ENCODE peak calls at places on chromosomes 12 and 14, in six cellular contexts. Z is GM23338, F is tibial artery, J is endodermal cell, U is upper lobe of right lung, E is psoas muscle. O is an unnamed sample. For H3K36me3, the result is how much of the 10 kb centered on the place peaks cover.

GRCh38 chr14:21069388-21070082 is 569 bp upstream of the ARHGEF40 start:
- DNase-seq in Z (peak), F (peak), J (peak), U (peak), E (peak), O (peak)

GRCh38 chr12:11839093-11839641 is 189.7 kb downstream of the ETV6 start:
- DNase-seq in Z (no peak), F (peak), J (no peak), U (no peak), E (peak), O (no peak)

GRCh38 chr12:4518106-4518728 is 20.5 kb upstream of the RAD51AP1 start:
- DNase-seq in Z (no peak), F (no peak), J (no peak), U (no peak), E (no peak), O (no peak)

GRCh38 chr14:69262516-69262915 is 2.6 kb downstream of the GALNT16 start:
- DNase-seq in Z (peak), F (no peak), J (no peak), U (no peak), E (no peak), O (no peak)

GRCh38 chr14:97024300-97024699 is 227.1 kb downstream of the VRK1 start:
- DNase-seq in Z (no peak), F (no peak), J (peak), U (no peak), E (no peak), O (no peak)

GRCh38 chr12:95215925-95216324 is 1.3 kb downstream of the FGD6 start:
- DNase-seq in Z (peak), F (no peak), J (no peak), U (no peak), E (no peak), O (no peak)

GRCh38 chr12:114096461-114096860 is 130.3 kb upstream of the RBM19 start:
- DNase-seq in Z (no peak), F (no peak), J (no peak), U (no peak), E (no peak), O (no peak)

GRCh38 chr14:33728010-33728498 is 222.8 kb downstream of the EGLN3 start:
- DNase-seq in Z (no peak), F (no peak), J (no peak), U (no peak), E (no peak), O (no peak)

GRCh38 chr12:43277630-43278267 is 274.3 kb downstream of the ADAMTS20 start:
- DNase-seq in Z (no peak), F (no peak), J (no peak), U (no peak), E (no peak), O (no peak)

GRCh38 chr12:58285551-58285950 is 344.2 kb downstream of the ATP23 start:
- DNase-seq in Z (peak), F (no peak), J (peak), U (no peak), E (no peak), O (peak)

GRCh38 chr12:69007166-69007857 is 74.3 kb upstream of the CPM start:
- DNase-seq in Z (peak), F (no peak), J (peak), U (no peak), E (no peak), O (no peak)

GRCh38 chr12:116442981-116443380 is 116.2 kb upstream of the MAP1LC3B2 start:
- DNase-seq in Z (no peak), F (no peak), J (no peak), U (no peak), E (no peak), O (no peak)

GRCh38 chr14:104149617-104150141 is 11.3 kb downstream of the KIF26A start:
- DNase-seq in Z (peak), F (no peak), J (peak), U (no peak), E (peak), O (peak)

GRCh38 chr12:104215638-104216297 is at the start of gene TXNRD1:
- DNase-seq in Z (peak), F (peak), J (peak), U (peak), E (peak), O (no peak)

GRCh38 chr14:98947911-98948595 is 323.9 kb downstream of the BCL11B start:
- DNase-seq in Z (no peak), F (no peak), J (peak), U (no peak), E (no peak), O (no peak)

GRCh38 chr14:30995674-30996073 is 29.8 kb upstream of the AP4S1 start:
- DNase-seq in Z (no peak), F (no peak), J (no peak), U (no peak), E (no peak), O (no peak)

GRCh38 chr12:40474630-40475029 is 217.6 kb upstream of the CNTN1 start:
- DNase-seq in Z (no peak), F (no peak), J (no peak), U (no peak), E (no peak), O (no peak)

GRCh38 chr12:32454866-32455265 is 55.5 kb downstream of the FGD4 start:
- DNase-seq in Z (peak), F (no peak), J (peak), U (no peak), E (no peak), O (no peak)

GRCh38 chr14:35140718-35141581 is 18.6 kb downstream of the PRORP start:
- DNase-seq in Z (peak), F (no peak), J (no peak), U (no peak), E (no peak), O (no peak)

GRCh38 chr14:67411375-67411774 is 590 bp downstream of the PLEK2 start:
- DNase-seq in Z (no peak), F (no peak), J (no peak), U (no peak), E (no peak), O (no peak)

GRCh38 chr12:12704593-12705230 is 8.7 kb upstream of the GPR19 start:
- DNase-seq in Z (peak), F (peak), J (peak), U (no peak), E (no peak), O (peak)

GRCh38 chr14:99961826-99962518 is 103.2 kb upstream of the EVL start:
- DNase-seq in Z (peak), F (no peak), J (peak), U (no peak), E (no peak), O (no peak)

GRCh38 chr14:68939893-68940613 is 39.0 kb downstream of the ACTN1 start:
- DNase-seq in Z (peak), F (peak), J (peak), U (no peak), E (peak), O (peak)

GRCh38 chr12:73947627-73948026 is 590.0 kb upstream of the ATXN7L3B start:
- DNase-seq in Z (no peak), F (no peak), J (no peak), U (no peak), E (no peak), O (no peak)

GRCh38 chr14:74843653-74844052 is 32.3 kb downstream of the PROX2 start:
- DNase-seq in Z (no peak), F (no peak), J (no peak), U (no peak), E (no peak), O (no peak)

GRCh38 chr12:77795699-77796098 is 35.0 kb upstream of the NAV3 start:
- DNase-seq in Z (no peak), F (no peak), J (no peak), U (no peak), E (no peak), O (no peak)

GRCh38 chr14:77498120-77498979 is at the start of gene ISM2:
- DNase-seq in Z (peak), F (no peak), J (peak), U (peak), E (no peak), O (peak)

GRCh38 chr12:120259418-120260202 is 5.9 kb downstream of the PXN start:
- DNase-seq in Z (no peak), F (peak), J (peak), U (no peak), E (peak), O (no peak)

GRCh38 chr12:111444314-111444705 is 38.6 kb downstream of the SH2B3 start:
- DNase-seq in Z (no peak), F (no peak), J (no peak), U (no peak), E (no peak), O (no peak)

GRCh38 chr14:31159682-31160296 is 47.8 kb downstream of the HECTD1 start:
- DNase-seq in Z (no peak), F (peak), J (no peak), U (no peak), E (no peak), O (no peak)

GRCh38 chr14:34161351-34162169 is 210.7 kb upstream of the EGLN3 start:
- DNase-seq in Z (no peak), F (no peak), J (no peak), U (no peak), E (no peak), O (no peak)

GRCh38 chr14:68784995-68785816 is 7.7 kb downstream of the ZFP36L1 start:
- DNase-seq in Z (no peak), F (no peak), J (peak), U (no peak), E (no peak), O (no peak)

GRCh38 chr12:109822951-109823411 is 10.2 kb downstream of the TRPV4 start:
- DNase-seq in Z (no peak), F (no peak), J (peak), U (no peak), E (peak), O (no peak)

GRCh38 chr12:7344831-7345230 is 41.0 kb downstream of the ACSM4 start:
- DNase-seq in Z (no peak), F (no peak), J (no peak), U (no peak), E (no peak), O (no peak)

DNA sequence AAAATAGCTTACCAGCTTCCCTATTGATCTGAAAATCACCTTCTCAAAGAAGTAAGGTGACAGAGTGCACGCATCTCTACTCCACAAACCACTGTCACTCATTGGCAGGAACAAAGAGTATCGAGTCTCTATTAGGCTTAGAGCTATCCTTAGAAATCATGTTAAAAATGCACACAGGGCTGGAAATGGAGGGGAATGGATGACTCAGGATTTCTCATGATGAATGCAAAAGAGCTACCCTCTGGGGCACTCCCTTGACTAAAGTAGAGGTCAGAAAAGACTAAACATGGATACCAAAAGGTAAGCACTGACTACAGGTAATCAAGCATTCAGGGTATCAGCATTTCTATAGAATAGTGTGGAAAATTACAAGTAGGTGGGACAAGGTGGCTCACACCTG is 96.1 kb upstream of the ANO4 start:
- DNase-seq in Z (no peak), F (no peak), J (no peak), U (no peak), E (no peak), O (no peak)
- H3K4me3 ChIP-seq in Z (no peak), F (no peak), J (no peak), U (no peak), E (no peak), O (no peak)

GRCh38 chr14:22112004-22112403 is 438.4 kb upstream of the OR4E1 start:
- DNase-seq in Z (peak), F (no peak), J (peak), U (no peak), E (no peak), O (peak)
- TF ChIP-seq CTCF in Z (peak), F (no peak), J (peak), U (peak), E (peak), O (peak)

GRCh38 chr14:88914956-88915355 is 90.5 kb downstream of the TTC8 start:
- DNase-seq in Z (no peak), F (no peak), J (no peak), U (no peak), E (no peak), O (no peak)
- H3K36me3 ChIP-seq in Z (under half), F (under half), J (under half), U (under half), E (under half), O (under half)

DNA sequence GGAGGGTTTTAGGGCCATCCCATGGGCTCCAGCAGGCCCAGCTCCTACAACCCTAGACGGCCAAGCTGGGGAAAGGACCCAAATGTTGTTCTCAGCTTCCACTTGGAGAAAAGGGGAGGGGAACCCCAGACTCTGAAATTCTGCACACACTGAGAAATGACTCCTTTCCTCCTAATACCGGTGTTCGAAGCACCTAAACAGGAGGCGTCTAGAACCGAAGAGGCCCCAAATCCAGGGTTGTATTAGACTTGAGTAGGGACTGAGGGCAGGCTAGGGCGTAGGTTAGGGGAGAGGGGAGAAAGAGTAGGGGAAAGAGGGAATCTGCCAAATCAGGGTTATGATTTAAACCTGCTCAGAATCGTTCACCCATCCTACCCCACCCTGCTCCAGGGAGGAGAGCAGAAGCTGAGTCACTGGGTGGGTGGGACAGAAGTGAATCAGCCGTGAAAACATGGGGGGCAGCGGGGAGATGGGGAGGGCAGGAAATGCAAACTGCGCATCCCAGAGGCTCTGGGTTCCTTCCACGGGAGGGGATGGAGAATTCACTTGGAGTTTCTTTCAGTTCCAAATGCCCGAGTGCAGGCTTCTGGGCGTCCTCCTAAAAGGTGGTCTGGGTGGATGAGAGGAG is 1.0 kb downstream of the IGFBP6 start:
- DNase-seq in Z (peak), F (peak), J (peak), U (no peak), E (peak), O (no peak)
- H3K4me3 ChIP-seq in Z (peak), F (peak), J (peak), U (peak), E (peak), O (peak)

DNA sequence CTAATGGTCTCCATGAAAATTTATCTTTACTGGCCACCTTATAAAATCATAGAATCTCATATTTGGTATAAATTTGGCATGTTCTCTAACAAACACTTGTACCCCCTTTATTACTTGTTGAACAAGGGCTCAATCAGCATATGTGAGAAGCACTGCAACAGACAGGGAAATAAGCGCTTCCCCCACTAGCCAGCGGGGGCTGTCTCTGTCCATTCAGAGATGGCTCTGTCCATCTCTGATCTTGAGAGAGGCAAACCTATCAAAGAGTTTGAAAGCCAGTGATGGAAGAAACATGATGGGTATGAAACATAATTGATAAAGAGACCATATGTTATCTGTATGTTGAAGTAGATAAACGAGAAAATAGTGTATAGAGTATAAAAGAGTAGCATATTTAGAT is 326.8 kb downstream of the PDZRN4 start:
- DNase-seq in Z (peak), F (no peak), J (peak), U (no peak), E (no peak), O (peak)
- TF ChIP-seq CTCF in Z (peak), F (no peak), J (peak), U (no peak), E (no peak), O (peak)

GRCh38 chr12:54398995-54399793 is 14.7 kb upstream of the ZNF385A start:
- DNase-seq in Z (peak), F (peak), J (peak), U (peak), E (peak), O (peak)
- H3K36me3 ChIP-seq in Z (under half), F (half or more), J (half or more), U (half or more), E (under half), O (under half)